ENCODE peak calls at places on chromosomes 3 and 15, in six cellular contexts. Y is foreskin fibroblast, G is heart right ventricle, X is IMR-90, W is WERI-Rb-1, L is pancreas. Q is an unnamed sample.

GRCh38 chr3:66693461-66693912 is 192.7 kb upstream of the LRIG1 start:
- DNase-seq in Y (peak; percentile 56), G (peak; percentile 6), X (peak; percentile 43), W (no peak), L (peak; percentile 50), Q (peak; percentile 42)

GRCh38 chr15:76150971-76151598 is 91.3 kb downstream of the TMEM266 start:
- DNase-seq in Y (peak; percentile 92), G (peak; percentile 63), X (peak; percentile 88), W (peak; percentile 87), L (peak; percentile 84), Q (no peak)

GRCh38 chr3:41525288-41526064 is 326.2 kb downstream of the CTNNB1 start:
- DNase-seq in Y (no peak), G (no peak), X (no peak), W (no peak), L (no peak), Q (no peak)

GRCh38 chr3:104359546-104359945 is 1007.2 kb upstream of the ALCAM start:
- DNase-seq in Y (peak; percentile 52), G (no peak), X (peak; percentile 87), W (no peak), L (no peak), Q (no peak)

GRCh38 chr3:9248232-9249191 is 934 bp downstream of the SRGAP3 start:
- DNase-seq in Y (peak; percentile 6), G (no peak), X (no peak), W (peak; percentile 34), L (no peak), Q (no peak)

GRCh38 chr3:11678735-11679134 is 35.0 kb upstream of the VGLL4 start:
- DNase-seq in Y (peak; percentile 3), G (no peak), X (peak; percentile 8), W (no peak), L (no peak), Q (no peak)

GRCh38 chr3:58628823-58629562 is 37.6 kb downstream of the FAM3D start:
- DNase-seq in Y (peak; percentile 97), G (peak; percentile 75), X (peak; percentile 97), W (no peak), L (peak; percentile 48), Q (peak; percentile 62)

GRCh38 chr3:195556390-195556789 is 13.3 kb upstream of the PPP1R2 start:
- DNase-seq in Y (peak; percentile 28), G (no peak), X (no peak), W (no peak), L (no peak), Q (no peak)

GRCh38 chr3:160485931-160486330 is 36.3 kb upstream of the TRIM59 start:
- DNase-seq in Y (no peak), G (no peak), X (no peak), W (no peak), L (no peak), Q (no peak)

GRCh38 chr3:128366652-128367051 is 100.0 kb downstream of the DNAJB8 start:
- DNase-seq in Y (no peak), G (no peak), X (no peak), W (no peak), L (no peak), Q (no peak)

GRCh38 chr3:183527421-183527979 is 28.0 kb downstream of the KLHL6 start:
- DNase-seq in Y (no peak), G (no peak), X (no peak), W (no peak), L (no peak), Q (no peak)

GRCh38 chr3:59257506-59257905 is 207.7 kb upstream of the CFAP20DC start:
- DNase-seq in Y (no peak), G (no peak), X (peak; percentile 20), W (no peak), L (no peak), Q (no peak)

GRCh38 chr3:120780977-120781376 is 38.4 kb downstream of the GTF2E1 start:
- DNase-seq in Y (peak; percentile 26), G (no peak), X (peak; percentile 93), W (no peak), L (no peak), Q (no peak)

GRCh38 chr15:79811406-79812405 is 85.1 kb downstream of the MTHFS start:
- DNase-seq in Y (peak; percentile 63), G (peak; percentile 68), X (peak; percentile 25), W (no peak), L (peak; percentile 80), Q (peak; percentile 88)

GRCh38 chr3:107236661-107237375 is 140.4 kb upstream of the CCDC54 start:
- DNase-seq in Y (peak; percentile 29), G (no peak), X (no peak), W (no peak), L (no peak), Q (no peak)

GRCh38 chr3:158841387-158841786 is 39.5 kb downstream of the MFSD1 start:
- DNase-seq in Y (no peak), G (no peak), X (no peak), W (no peak), L (no peak), Q (no peak)

GRCh38 chr3:167728176-167728575 is 6.5 kb downstream of the PDCD10 start:
- DNase-seq in Y (peak; percentile 40), G (no peak), X (peak; percentile 84), W (no peak), L (no peak), Q (no peak)

GRCh38 chr15:40345225-40345866 is 4.6 kb upstream of the CCDC9B start:
- DNase-seq in Y (no peak), G (no peak), X (no peak), W (no peak), L (no peak), Q (no peak)

GRCh38 chr15:43463542-43463941 is 29.4 kb downstream of the TP53BP1 start:
- DNase-seq in Y (peak; percentile 49), G (no peak), X (peak; percentile 12), W (no peak), L (no peak), Q (no peak)

GRCh38 chr3:167008765-167009164 is 371.3 kb downstream of the ZBBX start:
- DNase-seq in Y (no peak), G (no peak), X (no peak), W (no peak), L (no peak), Q (no peak)

GRCh38 chr3:120648290-120648689 is 33.7 kb downstream of the HGD start:
- DNase-seq in Y (peak; percentile 13), G (no peak), X (peak; percentile 51), W (no peak), L (no peak), Q (no peak)

GRCh38 chr3:132237652-132238032 is 79.6 kb upstream of the ACP3 start:
- DNase-seq in Y (no peak), G (no peak), X (no peak), W (no peak), L (no peak), Q (no peak)

GRCh38 chr3:76039431-76039830 is 254.1 kb upstream of the ZNF717 start:
- DNase-seq in Y (peak; percentile 58), G (no peak), X (peak; percentile 72), W (no peak), L (no peak), Q (no peak)

GRCh38 chr3:76040946-76041345 is 255.6 kb upstream of the ZNF717 start:
- DNase-seq in Y (peak; percentile 54), G (no peak), X (peak; percentile 49), W (no peak), L (no peak), Q (no peak)

GRCh38 chr3:76047368-76047767 is 262.0 kb upstream of the ZNF717 start:
- DNase-seq in Y (no peak), G (no peak), X (no peak), W (no peak), L (no peak), Q (no peak)

GRCh38 chr3:76043746-76044145 is 258.4 kb upstream of the ZNF717 start:
- DNase-seq in Y (no peak), G (no peak), X (no peak), W (no peak), L (no peak), Q (no peak)

GRCh38 chr3:76044601-76045600 is 259.6 kb upstream of the ZNF717 start:
- DNase-seq in Y (peak; percentile 79), G (no peak), X (peak; percentile 44), W (peak; percentile 37), L (peak; percentile 21), Q (no peak)
- TF ChIP-seq CTCF in Y (peak; percentile 44), G (peak; percentile 33), X (peak; percentile 65), W (peak; percentile 8), L (peak; percentile 25), Q (peak; percentile 58)

DNA sequence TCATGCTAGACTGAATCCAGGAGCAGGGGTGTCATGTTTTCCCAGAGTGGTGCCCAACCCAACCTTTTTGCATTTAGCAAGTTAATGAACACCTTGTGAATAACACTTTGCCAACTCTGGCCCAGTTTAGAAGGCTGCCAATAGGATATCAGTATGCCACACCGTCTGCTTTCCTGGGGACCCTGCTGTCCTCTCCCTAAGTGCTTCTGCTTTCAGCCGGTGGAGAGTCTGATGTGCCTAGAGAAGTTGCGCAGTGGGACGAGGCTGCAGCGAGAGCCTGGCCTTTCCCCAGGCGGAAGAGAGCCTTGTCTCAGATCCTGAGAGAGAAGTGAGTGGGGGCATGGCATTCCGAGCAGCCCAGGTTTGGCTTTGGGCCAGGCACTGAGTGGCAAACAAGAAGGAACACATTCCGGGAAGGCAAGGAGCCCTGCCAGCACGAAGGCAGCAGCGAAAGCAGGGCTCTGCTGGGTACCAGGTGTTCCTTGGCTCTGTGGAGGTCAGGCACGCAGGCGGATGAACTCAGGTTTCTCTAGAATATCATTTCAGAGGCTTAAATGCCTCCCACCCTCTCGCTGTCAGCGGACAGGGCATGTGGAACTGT is 36.9 kb downstream of the SENP8 start:
- DNase-seq in Y (peak; percentile 60), G (peak; percentile 46), X (peak; percentile 6), W (no peak), L (peak; percentile 95), Q (peak; percentile 96)
- H3K4me3 ChIP-seq in Y (peak overlapping the region; percentile 47), G (peak overlapping the region; percentile 64), X (no peak overlapping the region), W (peak overlapping the region; percentile 55), L (peak overlapping the region; percentile 41), Q (peak overlapping the region; percentile 53)

GRCh38 chr15:48177875-48178611 is at the start of gene MYEF2:
- DNase-seq in Y (peak; percentile 81), G (peak; percentile 71), X (peak; percentile 67), W (peak; percentile 90), L (peak; percentile 73), Q (no peak)
- TF ChIP-seq CTCF in Y (no peak), G (no peak), X (no peak), W (no peak), L (no peak), Q (no peak)

GRCh38 chr15:85167568-85167967 is 185.9 kb downstream of the PDE8A start:
- DNase-seq in Y (no peak), G (no peak), X (no peak), W (no peak), L (no peak), Q (no peak)

GRCh38 chr15:85174521-85174920 is 192.9 kb downstream of the PDE8A start:
- DNase-seq in Y (no peak), G (no peak), X (no peak), W (no peak), L (no peak), Q (no peak)

GRCh38 chr15:85172846-85173490 is 191.3 kb downstream of the PDE8A start:
- DNase-seq in Y (peak; percentile 34), G (no peak), X (no peak), W (no peak), L (no peak), Q (no peak)

GRCh38 chr15:85168642-85169173 is 187.1 kb downstream of the PDE8A start:
- DNase-seq in Y (peak; percentile 18), G (no peak), X (peak; percentile 8), W (peak; percentile 62), L (peak; percentile 74), Q (no peak)

DNA sequence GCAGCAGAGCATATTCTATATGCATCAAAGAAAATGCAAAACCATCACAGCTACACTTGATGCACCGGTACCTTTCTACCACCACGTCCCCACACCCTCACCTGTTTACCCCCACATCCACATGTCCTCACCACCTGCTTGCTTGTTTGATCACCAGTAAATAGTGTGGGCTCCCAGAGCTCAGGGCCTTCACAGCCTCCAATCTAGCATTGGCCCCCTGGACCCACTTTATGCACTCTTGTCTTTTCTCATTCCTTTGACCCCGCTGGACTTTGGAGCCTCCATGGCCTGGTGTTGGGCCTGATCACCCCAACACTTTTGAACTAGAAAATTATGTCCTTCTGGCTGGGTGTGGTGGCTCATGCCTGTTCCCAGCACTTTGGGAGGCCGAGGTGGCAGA is 190.1 kb downstream of the PDE8A start:
- DNase-seq in Y (no peak), G (no peak), X (no peak), W (no peak), L (no peak), Q (no peak)
- H3K4me3 ChIP-seq in Y (no peak overlapping the region), G (no peak overlapping the region), X (no peak overlapping the region), W (no peak overlapping the region), L (no peak overlapping the region), Q (no peak overlapping the region)